ENCODE peak calls at places on chromosomes 5 and 9, in ten cellular contexts. Q is astrocyte of the cerebellum; A is aorta; R is CD4-positive, CD25-positive, alpha-beta regulatory T cell; S is AG04450; J is effector memory CD4-positive, alpha-beta T cell; D is HCT116; O is dorsolateral prefrontal cortex; Y is astrocyte; C is stomach. I is an unnamed sample.

GRCh38 chr5:164302533-164303235 is 797.3 kb downstream of the MAT2B start:
- DNase-seq in Q (peak), A (no peak), R (no peak), S (no peak), J (no peak), D (no peak), O (no peak), Y (peak), C (no peak), I (no peak)

GRCh38 chr5:98497391-98497790 is 276.1 kb upstream of the RGMB start:
- DNase-seq in Q (no peak), A (no peak), R (no peak), S (no peak), J (no peak), D (no peak), O (no peak), Y (peak), C (no peak), I (no peak)

GRCh38 chr5:81183811-81184748 is 49.0 kb upstream of the CKMT2 start:
- DNase-seq in Q (no peak), A (no peak), R (no peak), S (no peak), J (no peak), D (no peak), O (no peak), Y (no peak), C (no peak), I (no peak)

GRCh38 chr9:33469891-33470290 is 3.8 kb downstream of the NOL6 start:
- DNase-seq in Q (no peak), A (peak), R (no peak), S (no peak), J (no peak), D (no peak), O (peak), Y (no peak), C (no peak), I (no peak)

GRCh38 chr5:135538261-135538660 is 2.5 kb upstream of the NEUROG1 start:
- DNase-seq in Q (no peak), A (no peak), R (no peak), S (no peak), J (no peak), D (no peak), O (no peak), Y (no peak), C (no peak), I (no peak)

GRCh38 chr9:109918359-109919163 is 138.6 kb downstream of the PALM2AKAP2 start:
- DNase-seq in Q (no peak), A (no peak), R (peak), S (no peak), J (no peak), D (no peak), O (no peak), Y (no peak), C (no peak), I (peak)

GRCh38 chr5:131539251-131539650 is 95.8 kb downstream of the RAPGEF6 start:
- DNase-seq in Q (no peak), A (no peak), R (no peak), S (no peak), J (no peak), D (no peak), O (no peak), Y (no peak), C (no peak), I (no peak)

GRCh38 chr5:145835839-145836222 is 689 bp upstream of the PRELID2 start:
- DNase-seq in Q (no peak), A (no peak), R (no peak), S (no peak), J (no peak), D (no peak), O (no peak), Y (no peak), C (no peak), I (no peak)

GRCh38 chr9:5773324-5773999 is 59.5 kb downstream of the ERMP1 start:
- DNase-seq in Q (peak), A (no peak), R (no peak), S (no peak), J (no peak), D (no peak), O (no peak), Y (peak), C (no peak), I (no peak)

GRCh38 chr9:78921341-78921740 is 624.4 kb downstream of the PSAT1 start:
- DNase-seq in Q (no peak), A (no peak), R (no peak), S (no peak), J (no peak), D (no peak), O (no peak), Y (peak), C (no peak), I (no peak)

GRCh38 chr5:99449786-99450185 is 521.0 kb upstream of the CHD1 start:
- DNase-seq in Q (peak), A (no peak), R (no peak), S (no peak), J (no peak), D (no peak), O (no peak), Y (peak), C (no peak), I (no peak)

GRCh38 chr5:59517926-59518585 is 375.5 kb downstream of the PDE4D start:
- DNase-seq in Q (peak), A (no peak), R (no peak), S (peak), J (no peak), D (no peak), O (no peak), Y (peak), C (no peak), I (no peak)

GRCh38 chr5:95032801-95033200 is 252.1 kb downstream of the MCTP1 start:
- DNase-seq in Q (no peak), A (no peak), R (no peak), S (no peak), J (no peak), D (no peak), O (no peak), Y (no peak), C (no peak), I (no peak)

GRCh38 chr9:76562511-76562911 is 103.5 kb downstream of the GCNT1 start:
- DNase-seq in Q (no peak), A (no peak), R (no peak), S (no peak), J (no peak), D (no peak), O (no peak), Y (peak), C (no peak), I (no peak)

GRCh38 chr5:152649609-152650008 is 244.5 kb upstream of the NMUR2 start:
- DNase-seq in Q (no peak), A (no peak), R (no peak), S (no peak), J (no peak), D (no peak), O (no peak), Y (no peak), C (no peak), I (no peak)

GRCh38 chr9:91296354-91296753 is 65.4 kb downstream of the AUH start:
- DNase-seq in Q (no peak), A (no peak), R (no peak), S (no peak), J (no peak), D (no peak), O (no peak), Y (no peak), C (no peak), I (no peak)

GRCh38 chr9:27181381-27181780 is 72.4 kb downstream of the TEK start:
- DNase-seq in Q (peak), A (no peak), R (no peak), S (peak), J (no peak), D (no peak), O (no peak), Y (peak), C (no peak), I (no peak)

GRCh38 chr5:169299651-169300467 is 1.1 kb downstream of the SLIT3 start:
- DNase-seq in Q (no peak), A (peak), R (no peak), S (no peak), J (no peak), D (no peak), O (no peak), Y (peak), C (no peak), I (no peak)

GRCh38 chr5:9431496-9432258 is 114.2 kb downstream of the SEMA5A start:
- DNase-seq in Q (no peak), A (no peak), R (no peak), S (no peak), J (no peak), D (no peak), O (no peak), Y (peak), C (no peak), I (no peak)

GRCh38 chr9:116704470-116704869 is 17.4 kb downstream of the TRIM32 start:
- DNase-seq in Q (no peak), A (no peak), R (no peak), S (no peak), J (no peak), D (no peak), O (no peak), Y (no peak), C (no peak), I (no peak)

GRCh38 chr9:112322701-112323377 is 10.6 kb downstream of the PTBP3 start:
- DNase-seq in Q (no peak), A (no peak), R (no peak), S (no peak), J (no peak), D (no peak), O (no peak), Y (no peak), C (no peak), I (no peak)

GRCh38 chr9:36637491-36638270 is 65.0 kb downstream of the MELK start:
- DNase-seq in Q (no peak), A (no peak), R (no peak), S (no peak), J (no peak), D (no peak), O (no peak), Y (no peak), C (no peak), I (no peak)

GRCh38 chr9:93822229-93822628 is 132.9 kb downstream of the BARX1 start:
- DNase-seq in Q (no peak), A (no peak), R (no peak), S (no peak), J (no peak), D (no peak), O (no peak), Y (no peak), C (no peak), I (no peak)

GRCh38 chr9:86079421-86080111 is 19.8 kb downstream of the GOLM1 start:
- DNase-seq in Q (no peak), A (no peak), R (no peak), S (no peak), J (no peak), D (no peak), O (no peak), Y (peak), C (peak), I (no peak)

GRCh38 chr5:176536132-176536901 is 885 bp downstream of the RNF44 start:
- DNase-seq in Q (peak), A (peak), R (peak), S (no peak), J (peak), D (no peak), O (peak), Y (peak), C (peak), I (peak)

GRCh38 chr9:69660304-69660703 is 11.9 kb downstream of the APBA1 start:
- DNase-seq in Q (no peak), A (no peak), R (no peak), S (no peak), J (no peak), D (no peak), O (no peak), Y (no peak), C (no peak), I (no peak)

GRCh38 chr9:98201749-98202148 is 9.3 kb upstream of the CORO2A start:
- DNase-seq in Q (no peak), A (no peak), R (no peak), S (no peak), J (no peak), D (no peak), O (no peak), Y (no peak), C (no peak), I (no peak)

GRCh38 chr5:168874713-168875380 is 295.7 kb upstream of the PANK3 start:
- DNase-seq in Q (no peak), A (no peak), R (no peak), S (no peak), J (no peak), D (peak), O (no peak), Y (no peak), C (no peak), I (no peak)

GRCh38 chr5:111223790-111224560 is at the start of gene CAMK4:
- DNase-seq in Q (peak), A (peak), R (peak), S (peak), J (peak), D (peak), O (peak), Y (peak), C (peak), I (peak)

GRCh38 chr9:34047864-34048729 is 590 bp downstream of the UBAP2 start:
- DNase-seq in Q (no peak), A (peak), R (no peak), S (no peak), J (peak), D (peak), O (peak), Y (no peak), C (peak), I (no peak)

GRCh38 chr5:95223859-95224258 is 61.0 kb downstream of the MCTP1 start:
- DNase-seq in Q (no peak), A (no peak), R (no peak), S (no peak), J (no peak), D (no peak), O (no peak), Y (no peak), C (no peak), I (no peak)

GRCh38 chr5:107968465-107968864 is 297.7 kb upstream of the EFNA5 start:
- DNase-seq in Q (no peak), A (no peak), R (no peak), S (no peak), J (no peak), D (no peak), O (no peak), Y (peak), C (no peak), I (no peak)

GRCh38 chr5:85000671-85001070 is 616.0 kb upstream of the EDIL3 start:
- DNase-seq in Q (peak), A (no peak), R (no peak), S (no peak), J (no peak), D (no peak), O (no peak), Y (peak), C (no peak), I (no peak)

GRCh38 chr5:158084292-158084691 is 225.3 kb upstream of the CLINT1 start:
- DNase-seq in Q (no peak), A (no peak), R (no peak), S (no peak), J (no peak), D (no peak), O (no peak), Y (no peak), C (no peak), I (no peak)

GRCh38 chr5:95619518-95620029 is 313 bp upstream of the GPR150 start:
- DNase-seq in Q (no peak), A (no peak), R (no peak), S (no peak), J (no peak), D (no peak), O (no peak), Y (no peak), C (no peak), I (no peak)

GRCh38 chr9:73270967-73271722 is 119.5 kb downstream of the ANXA1 start:
- DNase-seq in Q (peak), A (no peak), R (no peak), S (peak), J (no peak), D (peak), O (no peak), Y (peak), C (no peak), I (no peak)

GRCh38 chr9:98569070-98569469 is 139.7 kb downstream of the GABBR2 start:
- DNase-seq in Q (no peak), A (no peak), R (no peak), S (no peak), J (no peak), D (no peak), O (no peak), Y (no peak), C (no peak), I (no peak)

GRCh38 chr5:14266686-14267085 is 123.5 kb downstream of the TRIO start:
- DNase-seq in Q (no peak), A (no peak), R (no peak), S (no peak), J (no peak), D (no peak), O (no peak), Y (no peak), C (no peak), I (no peak)

GRCh38 chr5:178483620-178484019 is 106.6 kb downstream of the COL23A1 start:
- DNase-seq in Q (no peak), A (peak), R (peak), S (no peak), J (no peak), D (no peak), O (no peak), Y (no peak), C (peak), I (peak)

GRCh38 chr5:1173485-1174070 is 27.8 kb upstream of the SLC6A19 start:
- DNase-seq in Q (no peak), A (peak), R (no peak), S (no peak), J (no peak), D (no peak), O (peak), Y (no peak), C (no peak), I (no peak)

DNA sequence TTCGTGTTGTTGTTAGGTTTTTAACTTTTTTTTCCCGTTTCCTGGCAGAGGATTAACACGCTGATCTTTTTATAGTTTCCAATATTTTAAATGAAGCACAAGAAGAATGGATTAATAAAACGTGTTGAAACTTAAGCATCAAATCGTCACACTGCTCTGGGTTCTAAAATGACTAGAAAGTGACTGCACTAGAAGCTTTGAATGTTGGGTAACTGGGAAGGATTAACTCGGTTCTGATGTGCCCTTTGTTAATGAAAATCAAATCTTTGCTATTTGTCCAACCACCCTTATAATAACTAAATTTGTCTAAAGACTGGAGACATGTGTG is 102.2 kb downstream of the ARRDC3 start:
- DNase-seq in Q (no peak), A (no peak), R (no peak), S (no peak), J (no peak), D (peak), O (no peak), Y (no peak), C (no peak), I (no peak)
- H3K4me3 ChIP-seq in Q (peak), A (no peak), R (peak), S (peak), J (peak), D (peak), O (peak), Y (peak), C (peak), I (peak)

DNA sequence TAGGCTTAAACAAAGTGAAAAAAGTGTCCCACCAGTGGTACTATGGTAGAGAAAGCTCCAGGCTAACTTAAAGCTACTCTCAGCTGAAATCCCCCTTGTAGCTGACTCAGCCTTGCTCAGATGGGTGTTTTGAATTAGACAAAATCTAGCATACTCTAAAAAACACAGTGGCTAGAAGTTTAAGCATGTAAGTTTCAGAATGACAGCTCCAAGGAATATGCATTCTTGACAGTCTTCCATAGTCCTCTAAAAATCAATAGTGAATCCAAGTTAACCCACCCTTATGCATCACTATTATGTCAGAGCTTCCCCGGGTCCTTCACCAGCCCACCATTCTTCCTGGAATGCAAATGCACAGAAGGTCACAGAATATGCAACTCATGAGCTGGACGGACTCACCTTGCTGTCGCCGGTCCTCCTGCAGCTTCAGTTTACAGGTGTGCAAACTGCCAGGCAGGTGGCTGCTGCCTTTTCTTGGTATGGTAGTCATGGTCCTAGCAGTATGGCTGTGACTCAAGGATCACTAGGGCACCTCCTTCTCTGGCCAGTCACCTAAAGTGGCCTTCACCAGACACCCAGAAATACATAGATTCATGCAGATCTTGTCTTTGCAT is 668 bp downstream of the RANBP3L start:
- DNase-seq in Q (no peak), A (no peak), R (no peak), S (no peak), J (no peak), D (no peak), O (no peak), Y (peak), C (peak), I (no peak)
- H3K4me3 ChIP-seq in Q (peak), A (peak), R (no peak), S (no peak), J (no peak), D (no peak), O (peak), Y (no peak), C (peak), I (no peak)

GRCh38 chr9:137428841-137429545 is 5.8 kb downstream of the NOXA1 start:
- DNase-seq in Q (no peak), A (peak), R (no peak), S (no peak), J (no peak), D (no peak), O (no peak), Y (no peak), C (peak), I (no peak)
- H3K4me3 ChIP-seq in Q (no peak), A (no peak), R (no peak), S (no peak), J (no peak), D (no peak), O (no peak), Y (no peak), C (no peak), I (no peak)

GRCh38 chr5:31845351-31845750 is 206.4 kb downstream of the PDZD2 start:
- DNase-seq in Q (no peak), A (no peak), R (no peak), S (no peak), J (no peak), D (no peak), O (no peak), Y (peak), C (no peak), I (no peak)

GRCh38 chr5:31847354-31847753 is 208.4 kb downstream of the PDZD2 start:
- DNase-seq in Q (no peak), A (no peak), R (no peak), S (no peak), J (no peak), D (no peak), O (no peak), Y (no peak), C (no peak), I (no peak)

GRCh38 chr5:31846934-31847333 is 208.0 kb downstream of the PDZD2 start:
- DNase-seq in Q (no peak), A (no peak), R (no peak), S (no peak), J (no peak), D (no peak), O (no peak), Y (no peak), C (no peak), I (no peak)

DNA sequence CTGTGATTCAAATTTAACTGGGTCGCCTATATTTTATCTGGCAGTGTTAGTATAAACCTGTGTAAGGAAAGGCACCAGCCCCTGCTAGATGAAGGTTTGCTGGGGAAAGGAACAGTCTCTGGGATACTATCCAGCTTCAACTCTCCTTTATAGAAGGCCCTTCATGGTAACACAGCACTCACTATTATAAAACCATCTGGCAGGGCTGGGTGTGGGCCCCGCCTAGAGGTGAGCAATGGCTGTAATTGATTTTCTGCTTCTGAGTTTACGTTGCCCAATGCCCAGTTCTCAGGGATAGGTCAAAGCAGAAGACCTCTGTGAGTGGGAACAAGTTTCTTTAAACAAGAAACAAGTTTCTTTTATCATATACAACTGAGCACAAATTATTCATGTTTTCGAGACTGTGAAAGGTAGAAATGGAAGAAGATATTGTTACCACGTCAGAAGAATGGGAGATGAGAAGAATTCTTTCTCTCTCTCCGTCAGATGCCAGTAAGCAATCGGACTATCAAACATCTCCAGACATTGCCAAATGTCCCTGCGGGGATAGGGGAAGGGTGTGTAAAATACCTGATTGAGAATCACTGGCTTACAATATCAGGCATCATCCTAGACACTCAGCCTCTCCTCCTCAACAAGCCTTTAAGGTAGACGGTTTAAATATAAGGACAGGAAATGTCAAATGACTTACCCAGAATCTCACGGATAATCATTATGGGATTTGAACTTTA is 205.8 kb downstream of the PDZD2 start:
- DNase-seq in Q (no peak), A (no peak), R (no peak), S (no peak), J (no peak), D (no peak), O (no peak), Y (no peak), C (no peak), I (no peak)
- H3K4me3 ChIP-seq in Q (no peak), A (no peak), R (no peak), S (no peak), J (no peak), D (no peak), O (no peak), Y (no peak), C (no peak), I (no peak)

I was measured in naive thymus-derived CD4-positive, alpha-beta T cell.